ENCODE peak calls at places on chromosomes 3 and 15, in eight cellular contexts. P is activated naive CD8-positive, alpha-beta T cell treated with anti-CD3 and anti-CD28 coated beads, Interleukin-2, amount 50 U/mL, for 16 hours; Q is left ventricle myocardium inferior; J is M059J; V is amniotic stem cell; Z is NAMALWA; M is GM12864; W is activated T-helper 1 cell treated with Interleukin-2 at 50 U/mL for 16 hours. O is an unnamed sample.
A peak's percentile ranks its signal among the peaks of the same experiment; 100 is the strongest.

GRCh38 chr15:76999996-77000395 is 5.1 kb downstream of the PSTPIP1 start:
- DNase-seq in W (no peak), P (no peak), V (no peak), J (no peak), Q (no peak), Z (no peak), M (no peak), O (no peak)

GRCh38 chr3:173897631-173898030 is 500.1 kb downstream of the NLGN1 start:
- DNase-seq in Q (no peak), Z (no peak), V (no peak), M (no peak), P (no peak), J (no peak), W (no peak), O (no peak)

GRCh38 chr15:68676926-68677325 is 98.1 kb downstream of the CORO2B start:
- DNase-seq in M (no peak), P (no peak), J (no peak), W (no peak), Z (no peak), Q (no peak), V (no peak), O (no peak)

GRCh38 chr3:134056464-134056891 is 26.8 kb upstream of the SLCO2A1 start:
- DNase-seq in Z (no peak), Q (no peak), V (no peak), P (no peak), W (no peak), M (no peak), J (no peak), O (no peak)

GRCh38 chr15:101031203-101031602 is 112.0 kb downstream of the LRRK1 start:
- DNase-seq in Z (no peak), P (no peak), V (no peak), W (no peak), M (no peak), J (peak; percentile 58), Q (no peak), O (no peak)

GRCh38 chr3:45948409-45948808 is 5.1 kb downstream of the CXCR6 start:
- DNase-seq in Z (no peak), V (peak; percentile 48), M (no peak), P (no peak), W (no peak), Q (no peak), J (peak; percentile 87), O (no peak)

GRCh38 chr3:170049146-170050000 is 11.6 kb downstream of the GPR160 start:
- DNase-seq in W (no peak), V (no peak), J (peak; percentile 95), Q (no peak), Z (no peak), M (no peak), P (no peak), O (no peak)

GRCh38 chr3:47664519-47664918 is 85.9 kb upstream of the CSPG5 start:
- DNase-seq in M (no peak), W (no peak), Q (no peak), P (no peak), Z (peak; percentile 59), J (peak; percentile 25), V (no peak), O (peak; percentile 9)